ENCODE peak calls at places on chromosome 21, in nine cellular contexts. O is breast epithelium, A is lower lobe of right lung, W is AG10803, K is HFFc6, T is foreskin fibroblast, V is AG09309, J is GM20000, C is astrocyte of the spinal cord. Y is an unnamed sample.

GRCh38 chr21:36721817-36722216 is 22.9 kb downstream of the SIM2 start:
- DNase-seq in O (no peak), A (no peak), W (no peak), K (no peak), T (no peak), V (no peak), J (no peak), C (no peak), Y (no peak)

GRCh38 chr21:34875830-34876229 is 173.3 kb downstream of the RUNX1 start:
- DNase-seq in O (no peak), A (no peak), W (no peak), K (no peak), T (no peak), V (no peak), J (no peak), C (peak; percentile 22), Y (no peak)

GRCh38 chr21:36554411-36555157 is 74.7 kb upstream of the CLDN14 start:
- DNase-seq in O (no peak), A (no peak), W (no peak), K (no peak), T (no peak), V (no peak), J (no peak), C (no peak), Y (no peak)

GRCh38 chr21:22889445-22889844 is 1891.2 kb downstream of the NCAM2 start:
- DNase-seq in O (no peak), A (no peak), W (no peak), K (no peak), T (no peak), V (no peak), J (no peak), C (no peak), Y (no peak)

GRCh38 chr21:16838330-16838729 is 674.5 kb upstream of the CXADR start:
- DNase-seq in O (no peak), A (no peak), W (no peak), K (no peak), T (no peak), V (no peak), J (no peak), C (peak; percentile 23), Y (no peak)

GRCh38 chr21:36861595-36861883 is 104.9 kb downstream of the HLCS start:
- DNase-seq in O (no peak), A (no peak), W (no peak), K (no peak), T (no peak), V (no peak), J (no peak), C (no peak), Y (no peak)

GRCh38 chr21:32508558-32508957 is 76.8 kb downstream of the TCP10L start:
- DNase-seq in O (no peak), A (no peak), W (no peak), K (no peak), T (no peak), V (no peak), J (no peak), C (no peak), Y (no peak)

GRCh38 chr21:31630062-31630711 is 29.3 kb upstream of the SOD1 start:
- DNase-seq in O (peak; percentile 72), A (no peak), W (peak; percentile 13), K (peak; percentile 85), T (peak; percentile 64), V (peak; percentile 28), J (no peak), C (peak; percentile 91), Y (peak; percentile 24)

GRCh38 chr21:33976082-33976979 is 60.7 kb upstream of the ATP5PO start:
- DNase-seq in O (no peak), A (no peak), W (peak; percentile 94), K (peak; percentile 98), T (peak; percentile 95), V (peak; percentile 91), J (peak; percentile 65), C (peak; percentile 93), Y (peak; percentile 75)

GRCh38 chr21:14554948-14555347 is 8.8 kb upstream of the SAMSN1 start:
- DNase-seq in O (no peak), A (no peak), W (no peak), K (no peak), T (no peak), V (no peak), J (no peak), C (no peak), Y (no peak)

GRCh38 chr21:34545079-34545884 is 33.3 kb upstream of the KCNE1 start:
- DNase-seq in O (no peak), A (peak; percentile 84), W (peak; percentile 92), K (peak; percentile 58), T (peak; percentile 60), V (no peak), J (peak; percentile 78), C (peak; percentile 73), Y (peak; percentile 60)

GRCh38 chr21:44742418-44743153 is 31.2 kb upstream of the TSPEAR start:
- DNase-seq in O (no peak), A (no peak), W (no peak), K (peak; percentile 15), T (no peak), V (no peak), J (no peak), C (no peak), Y (no peak)
- TF ChIP-seq CTCF in O (no peak), A (peak; percentile 8), W (peak; percentile 37), K (peak; percentile 62), T (peak; percentile 30), V (peak; percentile 30), J (no peak), C (peak; percentile 31), Y (peak; percentile 11)

DNA sequence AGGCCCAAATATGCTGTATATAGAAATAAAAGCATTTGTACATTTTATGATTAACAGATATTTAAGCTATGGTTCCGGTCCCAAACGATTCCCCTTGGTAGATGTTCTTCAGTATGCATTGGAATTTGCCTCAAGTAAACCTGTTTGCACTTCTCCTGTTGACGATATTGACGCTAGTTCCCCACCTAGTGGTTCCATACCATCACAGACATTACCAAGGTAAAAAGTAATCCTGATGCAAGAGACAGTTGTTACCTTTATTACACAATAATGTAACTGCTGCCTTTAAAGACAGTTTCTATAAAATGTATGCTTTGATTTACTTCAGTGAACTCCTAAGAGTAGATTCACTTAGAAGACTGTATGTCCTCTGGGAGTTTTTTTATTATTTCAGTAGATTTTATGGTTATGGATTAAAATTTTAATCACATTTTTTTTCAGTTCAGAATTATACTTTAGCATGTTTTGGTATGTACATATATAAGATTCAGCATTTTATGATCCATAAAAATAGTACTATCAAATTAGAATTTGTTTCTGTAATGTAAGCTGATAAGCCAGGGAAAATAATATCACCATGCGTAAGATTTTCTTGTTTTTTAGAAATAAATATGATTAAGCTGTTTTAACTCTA is 96.5 kb downstream of the USP25 start:
- DNase-seq in O (no peak), A (no peak), W (peak; percentile 22), K (peak; percentile 17), T (no peak), V (no peak), J (peak; percentile 23), C (peak; percentile 45), Y (no peak)
- TF ChIP-seq CTCF in O (no peak), A (peak; percentile 62), W (peak; percentile 47), K (peak; percentile 77), T (peak; percentile 47), V (peak; percentile 47), J (no peak), C (peak; percentile 61), Y (peak; percentile 39)

GRCh38 chr21:44962481-44962966 is 22.7 kb downstream of the SLX9 start:
- DNase-seq in O (no peak), A (peak; percentile 50), W (peak; percentile 98), K (peak; percentile 78), T (peak; percentile 93), V (peak; percentile 98), J (no peak), C (peak; percentile 98), Y (peak; percentile 66)
- TF ChIP-seq CTCF in O (no peak), A (no peak), W (no peak), K (no peak), T (no peak), V (no peak), J (no peak), C (no peak), Y (no peak)

GRCh38 chr21:17903929-17904639 is 84.9 kb upstream of the C21orf91 start:
- DNase-seq in O (no peak), A (no peak), W (peak; percentile 59), K (no peak), T (no peak), V (no peak), J (no peak), C (no peak), Y (no peak)
- TF ChIP-seq CTCF in O (no peak), A (no peak), W (no peak), K (no peak), T (no peak), V (no peak), J (no peak), C (no peak), Y (no peak)

DNA sequence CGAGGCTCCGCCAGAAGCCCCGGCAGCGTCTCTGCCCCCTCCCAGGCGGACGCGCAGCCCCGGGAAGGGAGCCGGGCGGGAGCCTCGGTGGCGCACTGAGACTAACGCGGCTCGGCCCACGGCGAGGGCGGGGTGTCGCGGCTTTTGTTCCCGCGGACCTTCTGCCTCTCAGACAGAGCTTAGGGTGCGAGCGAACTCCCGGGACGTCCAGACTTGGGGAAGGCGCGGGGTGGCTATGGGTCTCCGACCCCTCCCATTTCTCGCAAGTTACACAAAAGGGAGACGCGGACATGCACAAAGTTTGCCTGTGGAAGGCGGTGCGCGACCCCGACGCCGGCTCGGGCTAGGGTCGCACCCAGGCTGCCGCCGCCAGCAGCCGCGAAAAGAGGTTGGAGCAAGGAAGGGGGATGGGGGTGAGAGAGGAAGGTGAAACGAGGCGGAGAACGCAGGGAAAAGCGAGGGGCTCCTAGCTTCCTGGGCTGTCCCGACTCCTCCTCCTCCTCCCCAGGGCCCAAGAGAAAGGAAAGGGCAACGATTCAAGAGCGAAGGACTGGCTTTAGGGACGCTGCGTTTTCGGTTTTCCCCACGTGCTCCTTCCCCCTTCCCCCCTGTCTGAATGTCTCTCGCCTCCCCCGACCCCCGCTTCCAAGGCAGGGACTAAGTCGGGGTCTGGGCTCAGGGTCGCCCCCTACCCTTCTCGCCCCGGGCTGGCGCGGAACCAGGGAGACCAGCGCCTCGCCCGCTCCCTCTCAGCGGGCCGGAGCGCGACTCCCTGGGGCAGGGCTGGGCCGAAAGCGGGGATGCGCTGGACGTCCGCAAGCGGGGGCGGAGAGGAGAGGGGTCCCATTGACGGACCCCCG is 729 bp downstream of the APP start:
- DNase-seq in O (peak; percentile 61), A (peak; percentile 75), W (peak; percentile 60), K (peak; percentile 39), T (peak; percentile 43), V (no peak), J (peak; percentile 57), C (peak; percentile 73), Y (no peak)
- TF ChIP-seq CTCF in O (no peak), A (no peak), W (no peak), K (no peak), T (no peak), V (no peak), J (no peak), C (no peak), Y (no peak)

GRCh38 chr21:30072496-30072895 is 94.1 kb downstream of the CLDN17 start:
- DNase-seq in O (no peak), A (no peak), W (peak; percentile 8), K (no peak), T (no peak), V (no peak), J (no peak), C (peak; percentile 1), Y (no peak)
- TF ChIP-seq CTCF in O (no peak), A (peak; percentile 44), W (peak; percentile 21), K (no peak), T (no peak), V (no peak), J (no peak), C (no peak), Y (no peak)

Y was measured in AG09319.